ENCODE peak calls at places on chromosomes 7 and 10, in five cellular contexts. W is GM13977, T is astrocyte of the spinal cord, S is glutamatergic neuron, X is ascending aorta. V is an unnamed sample.

GRCh38 chr7:117071597-117071996 is 118.3 kb downstream of the ST7 start:
- DNase-seq in T (no peak), X (no peak), W (no peak), S (no peak), V (no peak)

GRCh38 chr7:1608318-1608717 is 38.5 kb upstream of the PSMG3 start:
- DNase-seq in T (no peak), W (no peak), S (no peak), X (no peak), V (no peak)

GRCh38 chr10:125911145-125911544 is 14.8 kb downstream of the FANK1 start:
- DNase-seq in W (no peak), X (no peak), T (no peak), S (no peak), V (no peak)

GRCh38 chr7:25261545-25262135 is 33.4 kb upstream of the NPVF start:
- DNase-seq in X (no peak), S (no peak), W (no peak), T (no peak), V (no peak)

GRCh38 chr10:29522038-29522855 is 112.5 kb downstream of the SVIL start:
- DNase-seq in T (peak), S (no peak), X (no peak), W (no peak), V (no peak)

GRCh38 chr7:94445696-94446194 is 51.0 kb downstream of the COL1A2 start:
- DNase-seq in S (no peak), T (no peak), W (no peak), X (no peak), V (no peak)

GRCh38 chr7:30166155-30166840 is 31.5 kb downstream of the MTURN start:
- DNase-seq in X (no peak), W (no peak), S (no peak), T (no peak), V (no peak)

GRCh38 chr7:84506151-84506550 is 311.6 kb upstream of the SEMA3A start:
- DNase-seq in T (no peak), S (no peak), W (no peak), X (no peak), V (no peak)

GRCh38 chr7:152588350-152588749 is 87.6 kb downstream of the XRCC2 start:
- DNase-seq in S (no peak), T (peak), X (no peak), W (no peak), V (no peak)

GRCh38 chr10:30000802-30001571 is 58.4 kb downstream of the JCAD start:
- DNase-seq in W (no peak), X (peak), S (no peak), T (peak), V (no peak)

GRCh38 chr7:108094933-108095710 is 35.0 kb downstream of the LAMB4 start:
- DNase-seq in X (peak), W (no peak), T (peak), S (peak), V (no peak)

GRCh38 chr7:106521115-106521514 is 139.8 kb downstream of the CCDC71L start:
- DNase-seq in T (no peak), X (no peak), S (no peak), W (peak), V (no peak)

GRCh38 chr7:157977717-157978470 is 609.7 kb downstream of the PTPRN2 start:
- DNase-seq in W (no peak), T (no peak), X (no peak), S (no peak), V (no peak)

GRCh38 chr7:143120696-143121405 is 11.0 kb upstream of the PIP start:
- DNase-seq in X (no peak), T (no peak), W (no peak), S (no peak), V (no peak)

GRCh38 chr7:83162402-83163256 is at the start of gene PCLO:
- DNase-seq in S (peak), W (peak), T (peak), X (peak), V (peak)
- TF ChIP-seq CTCF in S (no peak), W (no peak), T (no peak), X (no peak), V (no peak)

DNA sequence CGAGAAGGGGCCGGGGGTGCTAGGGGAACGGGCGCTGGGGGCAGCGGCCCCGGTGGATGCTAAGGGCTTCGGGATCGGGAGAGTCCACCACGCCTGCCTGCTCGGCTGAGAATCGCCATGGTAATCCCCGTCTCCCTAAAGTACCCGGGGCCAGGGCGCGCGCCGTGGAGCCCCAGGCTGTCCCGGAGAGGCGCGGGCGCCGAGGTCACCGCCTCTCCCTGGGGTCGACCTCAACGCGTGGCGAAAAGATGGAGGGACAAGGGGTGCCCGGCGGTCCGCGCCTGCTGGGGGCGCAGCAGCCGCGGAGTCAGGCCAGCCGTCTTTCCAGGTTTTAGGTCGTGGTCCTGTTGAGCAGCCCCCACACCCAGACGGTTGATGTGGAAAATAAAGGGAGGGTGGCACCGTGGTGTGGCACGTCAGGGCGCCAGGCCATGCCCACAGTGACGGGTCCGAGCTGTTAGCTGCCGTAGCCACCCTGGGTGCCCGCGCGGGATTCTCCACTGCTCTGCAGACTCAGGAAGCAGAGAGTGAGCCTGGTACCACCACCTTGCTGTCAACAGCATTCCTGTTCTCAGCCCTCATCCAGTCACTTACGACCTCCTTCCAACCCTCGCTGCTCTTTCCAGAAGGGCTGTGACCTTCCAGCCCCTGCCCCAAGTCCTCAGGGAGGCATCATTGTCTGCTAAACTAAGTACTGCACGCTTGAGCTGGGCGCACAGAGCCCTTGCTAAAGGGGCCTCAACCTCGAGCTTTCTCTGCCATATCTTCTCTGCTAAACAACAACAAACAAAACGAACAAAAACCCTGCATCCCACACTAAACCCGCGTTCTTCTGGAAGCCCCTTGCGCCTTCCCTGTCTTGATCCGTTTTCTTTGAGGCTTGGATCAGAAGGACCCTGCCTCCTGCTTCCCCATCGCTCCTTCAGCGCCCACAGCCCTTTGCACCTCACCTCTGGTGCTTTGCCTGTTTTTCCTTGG is 666 bp downstream of the SMKR1 start:
- DNase-seq in S (peak), W (no peak), X (no peak), T (no peak), V (peak)
- TF ChIP-seq CTCF in S (peak), W (peak), X (no peak), T (peak), V (no peak)

DNA sequence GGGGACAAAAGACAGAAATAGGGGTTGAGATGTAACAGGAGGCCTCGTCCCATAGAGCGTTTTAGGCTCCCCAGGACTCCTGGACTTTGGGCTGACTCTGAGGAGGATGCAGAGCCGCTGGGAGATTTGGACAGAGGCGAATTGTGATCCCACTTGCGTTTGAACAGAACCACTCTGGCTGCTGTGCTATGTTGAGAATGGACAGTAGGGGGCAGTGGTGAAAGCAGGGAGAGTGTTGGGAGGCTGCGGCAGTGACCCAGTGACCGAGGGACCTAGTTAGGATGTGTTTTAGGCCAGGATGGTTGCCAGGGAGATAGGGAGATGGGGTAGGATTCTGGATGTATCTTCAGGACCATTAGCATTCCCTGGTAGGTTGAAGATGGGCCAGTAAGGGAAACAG is 271.6 kb downstream of the CCDC3 start:
- DNase-seq in X (no peak), T (no peak), W (no peak), S (peak), V (peak)
- TF ChIP-seq CTCF in X (no peak), T (peak), W (peak), S (peak), V (peak)

DNA sequence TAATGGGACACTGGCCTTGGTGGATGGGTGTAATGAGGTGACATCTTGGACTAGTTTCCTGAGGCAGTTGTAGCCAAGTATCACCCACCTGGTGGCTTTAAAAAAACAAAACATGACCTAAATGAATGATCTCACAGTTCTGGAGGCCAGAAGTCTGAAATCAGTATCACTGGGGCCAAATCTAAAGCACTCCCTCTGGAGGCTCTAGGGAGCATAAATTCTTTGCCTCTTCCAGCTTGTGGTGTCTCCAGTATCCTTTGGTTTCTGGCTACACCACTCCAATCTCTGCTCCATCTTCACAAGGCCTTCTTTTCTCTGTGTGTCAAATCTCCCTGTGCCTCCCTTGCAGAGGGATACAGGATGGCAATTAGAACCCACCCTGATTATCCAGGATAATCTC is 342.9 kb downstream of the CALN1 start:
- DNase-seq in X (no peak), S (no peak), W (no peak), T (no peak), V (no peak)
- TF ChIP-seq CTCF in X (no peak), S (no peak), W (no peak), T (no peak), V (no peak)

GRCh38 chr10:36606234-36606839 is 519.1 kb upstream of the ANKRD30A start:
- DNase-seq in X (no peak), W (no peak), S (no peak), T (no peak), V (no peak)
- TF ChIP-seq CTCF in X (no peak), W (no peak), S (no peak), T (no peak), V (no peak)